ENCODE peak calls at places on chromosomes 3 and 15, in four cellular contexts. One of them, this sample, is unnamed.
A peak's percentile ranks its signal among the peaks of the same experiment; 100 is the strongest.

GRCh38 chr15:39327005-39327725 is 253.7 kb upstream of the THBS1 start:
- DNase-seq in sigmoid colon: no peak
- DNase-seq in esophagus muscularis mucosa: no peak
- DNase-seq in breast epithelium: no peak
- DNase-seq in this sample: no peak

GRCh38 chr3:148903022-148903442 is 37.9 kb downstream of the CPA3 start:
- DNase-seq in sigmoid colon: no peak
- DNase-seq in esophagus muscularis mucosa: no peak
- DNase-seq in breast epithelium: no peak
- DNase-seq in this sample: no peak

GRCh38 chr3:4394048-4394447 is 73.0 kb downstream of the SUMF1 start:
- DNase-seq in sigmoid colon: no peak
- DNase-seq in esophagus muscularis mucosa: peak; percentile 57
- DNase-seq in breast epithelium: no peak
- DNase-seq in this sample: no peak

GRCh38 chr3:66386011-66386924 is 114.6 kb downstream of the LRIG1 start:
- DNase-seq in sigmoid colon: no peak
- DNase-seq in esophagus muscularis mucosa: no peak
- DNase-seq in breast epithelium: no peak
- DNase-seq in this sample: no peak

GRCh38 chr3:112043621-112044201 is 9.2 kb downstream of the TMPRSS7 start:
- DNase-seq in sigmoid colon: no peak
- DNase-seq in esophagus muscularis mucosa: no peak
- DNase-seq in breast epithelium: peak; percentile 18
- DNase-seq in this sample: no peak

GRCh38 chr15:59353994-59354951 is 18.4 kb downstream of the MYO1E start:
- DNase-seq in sigmoid colon: no peak
- DNase-seq in esophagus muscularis mucosa: no peak
- DNase-seq in breast epithelium: no peak
- DNase-seq in this sample: no peak

GRCh38 chr15:46091860-46092450 is 457.1 kb downstream of the SQOR start:
- DNase-seq in sigmoid colon: no peak
- DNase-seq in esophagus muscularis mucosa: no peak
- DNase-seq in breast epithelium: no peak
- DNase-seq in this sample: no peak

GRCh38 chr3:35772364-35773009 is 133.2 kb downstream of the ARPP21 start:
- DNase-seq in sigmoid colon: no peak
- DNase-seq in esophagus muscularis mucosa: no peak
- DNase-seq in breast epithelium: no peak
- DNase-seq in this sample: no peak

GRCh38 chr15:55712363-55712762 is 30.6 kb downstream of the PRTG start:
- DNase-seq in sigmoid colon: no peak
- DNase-seq in esophagus muscularis mucosa: no peak
- DNase-seq in breast epithelium: no peak
- DNase-seq in this sample: no peak

GRCh38 chr15:47961401-47962090 is 159.2 kb upstream of the SLC24A5 start:
- DNase-seq in sigmoid colon: no peak
- DNase-seq in esophagus muscularis mucosa: no peak
- DNase-seq in breast epithelium: no peak
- DNase-seq in this sample: no peak

GRCh38 chr15:69610858-69611257 is 158.2 kb downstream of the RPLP1 start:
- DNase-seq in sigmoid colon: no peak
- DNase-seq in esophagus muscularis mucosa: no peak
- DNase-seq in breast epithelium: no peak
- DNase-seq in this sample: no peak

GRCh38 chr3:186411994-186412393 is 50.0 kb upstream of the DGKG start:
- DNase-seq in sigmoid colon: no peak
- DNase-seq in esophagus muscularis mucosa: no peak
- DNase-seq in breast epithelium: no peak
- DNase-seq in this sample: no peak

GRCh38 chr15:67824900-67825879 is at the start of gene SKOR1:
- DNase-seq in sigmoid colon: peak; percentile 57
- DNase-seq in esophagus muscularis mucosa: no peak
- DNase-seq in breast epithelium: no peak
- DNase-seq in this sample: peak; percentile 65

GRCh38 chr3:169660709-169661566 is 2.6 kb downstream of the MECOM start:
- DNase-seq in sigmoid colon: no peak
- DNase-seq in esophagus muscularis mucosa: no peak
- DNase-seq in breast epithelium: no peak
- DNase-seq in this sample: no peak

GRCh38 chr3:119653871-119654270 is 6.5 kb downstream of the POPDC2 start:
- DNase-seq in sigmoid colon: no peak
- DNase-seq in esophagus muscularis mucosa: no peak
- DNase-seq in breast epithelium: no peak
- DNase-seq in this sample: no peak

GRCh38 chr15:40367038-40367672 is 9.1 kb downstream of the DISP2 start:
- DNase-seq in sigmoid colon: peak; percentile 89
- DNase-seq in esophagus muscularis mucosa: no peak
- DNase-seq in breast epithelium: peak; percentile 66
- DNase-seq in this sample: peak; percentile 64

GRCh38 chr3:15330031-15330596 is 2.3 kb downstream of the SH3BP5 start:
- DNase-seq in sigmoid colon: peak; percentile 91
- DNase-seq in esophagus muscularis mucosa: no peak
- DNase-seq in breast epithelium: peak; percentile 67
- DNase-seq in this sample: no peak

GRCh38 chr3:127384717-127385539 is 97.1 kb upstream of the PRR20G start:
- DNase-seq in sigmoid colon: no peak
- DNase-seq in esophagus muscularis mucosa: no peak
- DNase-seq in breast epithelium: no peak
- DNase-seq in this sample: peak; percentile 59

GRCh38 chr3:57757642-57758297 is 1.7 kb downstream of the SLMAP start:
- DNase-seq in sigmoid colon: no peak
- DNase-seq in esophagus muscularis mucosa: no peak
- DNase-seq in breast epithelium: no peak
- DNase-seq in this sample: peak; percentile 64

GRCh38 chr3:183253364-183253960 is 409 bp downstream of the B3GNT5 start:
- DNase-seq in sigmoid colon: peak; percentile 91
- DNase-seq in esophagus muscularis mucosa: no peak
- DNase-seq in breast epithelium: peak; percentile 65
- DNase-seq in this sample: peak; percentile 91

GRCh38 chr15:35496585-35496984 is 49.4 kb downstream of the DPH6 start:
- DNase-seq in sigmoid colon: no peak
- DNase-seq in esophagus muscularis mucosa: no peak
- DNase-seq in breast epithelium: no peak
- DNase-seq in this sample: no peak

GRCh38 chr3:179716811-179717210 is 64.0 kb downstream of the USP13 start:
- DNase-seq in sigmoid colon: no peak
- DNase-seq in esophagus muscularis mucosa: no peak
- DNase-seq in breast epithelium: no peak
- DNase-seq in this sample: no peak

GRCh38 chr3:108103971-108104797 is 13.4 kb upstream of the CD47 start:
- DNase-seq in sigmoid colon: no peak
- DNase-seq in esophagus muscularis mucosa: no peak
- DNase-seq in breast epithelium: no peak
- DNase-seq in this sample: no peak

GRCh38 chr15:23035964-23036566 is 3.3 kb downstream of the TUBGCP5 start:
- DNase-seq in sigmoid colon: no peak
- DNase-seq in esophagus muscularis mucosa: no peak
- DNase-seq in breast epithelium: no peak
- DNase-seq in this sample: no peak

GRCh38 chr15:60932051-60932915 is 296.8 kb downstream of the RORA start:
- DNase-seq in sigmoid colon: no peak
- DNase-seq in esophagus muscularis mucosa: no peak
- DNase-seq in breast epithelium: no peak
- DNase-seq in this sample: peak; percentile 64

DNA sequence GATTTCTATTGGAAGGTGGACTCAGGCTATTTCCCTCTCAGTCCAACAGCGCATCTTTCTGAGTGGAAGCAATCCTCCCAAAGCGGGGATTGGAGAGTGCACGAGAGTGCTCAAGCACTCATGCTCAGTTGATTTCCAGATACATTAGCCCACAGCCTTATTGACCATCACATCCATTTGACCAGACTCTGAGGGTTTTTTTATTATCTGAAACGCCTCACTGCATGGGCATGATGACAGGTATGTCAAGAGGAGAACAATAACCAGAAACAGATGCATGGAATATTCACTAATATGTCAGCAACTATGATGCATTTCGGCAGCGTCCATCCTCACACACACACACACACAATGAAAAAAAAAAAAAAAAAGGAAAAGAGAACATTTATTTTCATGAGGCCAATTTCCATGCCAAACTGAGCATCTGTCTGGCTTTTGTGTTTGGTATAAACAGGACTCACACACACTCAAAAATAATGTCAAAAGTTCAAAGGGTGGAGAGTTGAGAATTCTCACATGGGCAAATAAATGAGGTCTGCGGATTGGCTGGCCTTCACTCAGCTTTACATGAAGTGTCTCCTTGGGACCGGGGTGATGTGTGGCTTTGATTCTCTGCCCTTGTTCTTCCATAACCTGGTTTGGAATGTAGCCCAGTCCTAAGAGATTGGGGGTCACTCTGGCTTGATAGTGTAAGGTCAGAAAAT is 371.6 kb downstream of the MCTP2 start:
- DNase-seq in sigmoid colon: no peak
- DNase-seq in esophagus muscularis mucosa: peak; percentile 89
- DNase-seq in breast epithelium: no peak
- DNase-seq in this sample: no peak
- H3K27ac ChIP-seq in sigmoid colon: no peak overlapping the region
- H3K27ac ChIP-seq in esophagus muscularis mucosa: no peak overlapping the region
- H3K27ac ChIP-seq in breast epithelium: no peak overlapping the region
- H3K27ac ChIP-seq in this sample: no peak overlapping the region

GRCh38 chr3:48565591-48566400 is 2.2 kb upstream of the UCN2 start:
- DNase-seq in sigmoid colon: no peak
- DNase-seq in esophagus muscularis mucosa: no peak
- DNase-seq in breast epithelium: no peak
- DNase-seq in this sample: no peak
- TF ChIP-seq CTCF in sigmoid colon: no peak
- TF ChIP-seq CTCF in esophagus muscularis mucosa: no peak
- TF ChIP-seq CTCF in breast epithelium: no peak
- TF ChIP-seq CTCF in this sample: no peak

DNA sequence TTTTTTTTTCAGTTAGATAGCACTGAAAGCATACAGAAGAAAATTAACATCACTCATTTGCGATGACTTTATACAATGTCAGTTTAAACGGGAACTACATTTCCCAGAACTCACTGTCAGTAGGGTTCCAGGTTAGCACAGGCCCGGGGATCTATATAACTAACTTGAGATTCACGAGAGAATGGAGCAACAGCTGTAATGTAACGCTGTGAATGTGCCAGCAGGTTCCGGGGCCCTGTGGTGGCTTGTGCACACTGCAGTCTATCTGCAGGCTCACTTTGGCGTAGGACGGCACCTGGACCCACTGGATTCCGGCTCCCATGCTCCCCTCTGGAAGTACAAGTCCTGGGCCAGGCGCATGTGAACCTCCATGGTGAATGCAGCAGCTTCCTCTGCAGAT is 19.4 kb downstream of the CCR1 start:
- DNase-seq in sigmoid colon: no peak
- DNase-seq in esophagus muscularis mucosa: no peak
- DNase-seq in breast epithelium: no peak
- DNase-seq in this sample: no peak
- H3K27ac ChIP-seq in sigmoid colon: no peak overlapping the region
- H3K27ac ChIP-seq in esophagus muscularis mucosa: no peak overlapping the region
- H3K27ac ChIP-seq in breast epithelium: no peak overlapping the region
- H3K27ac ChIP-seq in this sample: no peak overlapping the region

DNA sequence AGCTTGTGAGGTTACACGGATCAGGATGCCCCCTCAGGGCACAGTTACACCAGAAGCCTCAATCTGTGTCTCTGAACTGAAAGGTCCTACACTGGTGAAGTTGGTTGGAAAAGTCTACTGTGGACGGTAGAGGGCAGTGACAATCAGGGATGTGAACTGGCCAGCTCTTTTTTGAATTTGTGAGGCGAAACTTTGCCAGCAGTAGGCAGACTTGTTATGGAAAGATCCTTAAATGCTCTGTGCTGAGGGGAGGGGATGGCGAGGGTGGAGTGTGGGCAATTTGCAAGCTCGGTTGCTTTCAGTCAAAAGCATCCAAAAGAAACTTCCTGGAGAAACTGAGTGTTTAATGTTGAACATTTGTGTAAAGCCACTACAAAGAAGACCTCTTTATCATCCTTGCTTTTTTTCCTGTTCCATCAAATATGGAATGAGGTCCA is 127.4 kb upstream of the ABHD17C start:
- DNase-seq in sigmoid colon: peak; percentile 67
- DNase-seq in esophagus muscularis mucosa: no peak
- DNase-seq in breast epithelium: peak; percentile 54
- DNase-seq in this sample: peak; percentile 35
- TF ChIP-seq CTCF in sigmoid colon: peak; percentile 72
- TF ChIP-seq CTCF in esophagus muscularis mucosa: peak; percentile 62
- TF ChIP-seq CTCF in breast epithelium: peak; percentile 49
- TF ChIP-seq CTCF in this sample: peak; percentile 77

DNA sequence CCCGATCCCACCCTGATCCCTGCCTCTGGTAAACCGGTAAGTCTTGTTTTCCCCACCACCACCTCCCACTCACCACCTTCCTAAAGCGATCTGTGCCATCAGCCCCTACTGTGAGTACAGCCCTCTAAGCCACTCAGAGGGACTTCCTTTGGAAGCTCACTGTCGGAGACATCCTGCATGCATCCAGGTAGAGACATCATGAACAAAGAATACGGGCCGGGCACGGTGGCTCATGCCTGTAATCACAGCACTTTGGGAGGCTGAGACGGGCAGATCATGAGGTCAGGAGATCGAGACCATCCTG is 13.7 kb upstream of the PCSK6 start:
- DNase-seq in sigmoid colon: no peak
- DNase-seq in esophagus muscularis mucosa: peak; percentile 84
- DNase-seq in breast epithelium: peak; percentile 10
- DNase-seq in this sample: no peak
- H3K27ac ChIP-seq in sigmoid colon: no peak overlapping the region
- H3K27ac ChIP-seq in esophagus muscularis mucosa: no peak overlapping the region
- H3K27ac ChIP-seq in breast epithelium: no peak overlapping the region
- H3K27ac ChIP-seq in this sample: no peak overlapping the region

GRCh38 chr3:131564812-131565211 is 62.0 kb upstream of the MRPL3 start:
- DNase-seq in sigmoid colon: no peak
- DNase-seq in esophagus muscularis mucosa: no peak
- DNase-seq in breast epithelium: no peak
- DNase-seq in this sample: no peak
- TF ChIP-seq CTCF in sigmoid colon: no peak
- TF ChIP-seq CTCF in esophagus muscularis mucosa: no peak
- TF ChIP-seq CTCF in breast epithelium: no peak
- TF ChIP-seq CTCF in this sample: no peak

GRCh38 chr3:115019900-115020299 is 127.2 kb downstream of the ZBTB20 start:
- DNase-seq in sigmoid colon: peak; percentile 60
- DNase-seq in esophagus muscularis mucosa: no peak
- DNase-seq in breast epithelium: no peak
- DNase-seq in this sample: no peak

GRCh38 chr3:115022835-115023398 is 124.2 kb downstream of the ZBTB20 start:
- DNase-seq in sigmoid colon: no peak
- DNase-seq in esophagus muscularis mucosa: no peak
- DNase-seq in breast epithelium: no peak
- DNase-seq in this sample: no peak

GRCh38 chr3:115021061-115021460 is 126.0 kb downstream of the ZBTB20 start:
- DNase-seq in sigmoid colon: no peak
- DNase-seq in esophagus muscularis mucosa: no peak
- DNase-seq in breast epithelium: no peak
- DNase-seq in this sample: no peak

GRCh38 chr3:115018694-115019093 is 128.4 kb downstream of the ZBTB20 start:
- DNase-seq in sigmoid colon: no peak
- DNase-seq in esophagus muscularis mucosa: no peak
- DNase-seq in breast epithelium: no peak
- DNase-seq in this sample: no peak

GRCh38 chr3:115022214-115022613 is 124.9 kb downstream of the ZBTB20 start:
- DNase-seq in sigmoid colon: no peak
- DNase-seq in esophagus muscularis mucosa: no peak
- DNase-seq in breast epithelium: no peak
- DNase-seq in this sample: no peak
- H3K27ac ChIP-seq in sigmoid colon: no peak overlapping the region
- H3K27ac ChIP-seq in esophagus muscularis mucosa: no peak overlapping the region
- H3K27ac ChIP-seq in breast epithelium: no peak overlapping the region
- H3K27ac ChIP-seq in this sample: no peak overlapping the region

GRCh38 chr15:82624008-82624407 is 23.2 kb downstream of the CPEB1 start:
- DNase-seq in sigmoid colon: no peak
- DNase-seq in esophagus muscularis mucosa: no peak
- DNase-seq in breast epithelium: no peak
- DNase-seq in this sample: no peak
- TF ChIP-seq CTCF in sigmoid colon: no peak
- TF ChIP-seq CTCF in esophagus muscularis mucosa: no peak
- TF ChIP-seq CTCF in breast epithelium: no peak
- TF ChIP-seq CTCF in this sample: no peak